ENCODE peak calls at places on chromosomes 13 and 19, in five cellular contexts. W, V, I, H and E are unnamed samples.

GRCh38 chr13:103403148-103403740 is 337.0 kb upstream of the SLC10A2 start:
- DNase-seq in W (no peak), V (no peak), I (no peak), H (no peak), E (no peak)

GRCh38 chr13:27599845-27600553 is 20.3 kb downstream of the LNX2 start:
- DNase-seq in W (no peak), V (no peak), I (no peak), H (no peak), E (peak)

GRCh38 chr19:11195681-11196080 is 1.7 kb downstream of the KANK2 start:
- DNase-seq in W (no peak), V (no peak), I (no peak), H (no peak), E (no peak)

GRCh38 chr19:49441210-49441959 is at the start of gene SLC17A7:
- DNase-seq in W (peak), V (peak), I (peak), H (no peak), E (no peak)

GRCh38 chr13:111489301-111489700 is 168.9 kb downstream of the TEX29 start:
- DNase-seq in W (no peak), V (no peak), I (no peak), H (no peak), E (no peak)

GRCh38 chr19:24055548-24055947 is 31.4 kb upstream of the ZNF254 start:
- DNase-seq in W (no peak), V (no peak), I (no peak), H (no peak), E (no peak)

GRCh38 chr13:42852102-42852501 is 70.7 kb downstream of the FAM216B start:
- DNase-seq in W (no peak), V (no peak), I (no peak), H (no peak), E (no peak)

GRCh38 chr19:38388310-38389100 is at the start of gene SPRED3:
- DNase-seq in W (peak), V (peak), I (peak), H (no peak), E (no peak)

GRCh38 chr19:33804021-33804799 is 7.5 kb downstream of the KCTD15 start:
- DNase-seq in W (peak), V (no peak), I (no peak), H (no peak), E (peak)

GRCh38 chr19:40143612-40144011 is 47.6 kb upstream of the MAP3K10 start:
- DNase-seq in W (no peak), V (no peak), I (no peak), H (no peak), E (no peak)

GRCh38 chr13:90321281-90321931 is 1026.1 kb upstream of the MIR17HG start:
- DNase-seq in W (no peak), V (no peak), I (no peak), H (no peak), E (no peak)

GRCh38 chr19:3057275-3057714 is 5.0 kb downstream of the TLE5 start:
- DNase-seq in W (peak), V (peak), I (no peak), H (no peak), E (no peak)

GRCh38 chr13:49443327-49443688 is 556 bp downstream of the CAB39L start:
- DNase-seq in W (no peak), V (no peak), I (no peak), H (no peak), E (peak)

GRCh38 chr13:23643828-23644419 is 73.7 kb downstream of the TNFRSF19 start:
- DNase-seq in W (no peak), V (no peak), I (no peak), H (no peak), E (no peak)

GRCh38 chr13:44244288-44244687 is 129.3 kb upstream of the SERP2 start:
- DNase-seq in W (no peak), V (peak), I (no peak), H (no peak), E (no peak)

GRCh38 chr19:39401549-39402416 is 4.9 kb upstream of the ZFP36 start:
- DNase-seq in W (no peak), V (no peak), I (no peak), H (no peak), E (peak)

GRCh38 chr13:39616087-39616694 is 13.2 kb upstream of the LHFPL6 start:
- DNase-seq in W (peak), V (peak), I (peak), H (no peak), E (peak)

GRCh38 chr19:7230826-7231225 is 63.4 kb downstream of the INSR start:
- DNase-seq in W (no peak), V (no peak), I (no peak), H (no peak), E (no peak)

GRCh38 chr19:43504426-43505185 is at the start of gene PHLDB3:
- DNase-seq in W (no peak), V (peak), I (peak), H (no peak), E (peak)

GRCh38 chr19:38544569-38545315 is 73.0 kb downstream of the MAP4K1 start:
- DNase-seq in W (no peak), V (peak), I (no peak), H (no peak), E (no peak)

GRCh38 chr19:33524024-33524664 is 2.6 kb upstream of the PEPD start:
- DNase-seq in W (no peak), V (no peak), I (no peak), H (no peak), E (no peak)

GRCh38 chr19:39563408-39563807 is 23.4 kb upstream of the EID2 start:
- DNase-seq in W (no peak), V (no peak), I (no peak), H (no peak), E (no peak)

GRCh38 chr13:24842533-24843278 is 78.7 kb downstream of the RNF17 start:
- DNase-seq in W (no peak), V (no peak), I (no peak), H (no peak), E (no peak)

GRCh38 chr19:43560687-43561086 is 14.6 kb downstream of the XRCC1 start:
- DNase-seq in W (peak), V (peak), I (peak), H (no peak), E (peak)

GRCh38 chr13:73194310-73194709 is 135.5 kb downstream of the KLF5 start:
- DNase-seq in W (no peak), V (no peak), I (no peak), H (no peak), E (peak)

GRCh38 chr13:24671367-24672117 is 8.7 kb upstream of the ATP12A start:
- DNase-seq in W (peak), V (peak), I (peak), H (no peak), E (peak)

GRCh38 chr13:90918551-90918950 is 428.9 kb upstream of the MIR17HG start:
- DNase-seq in W (no peak), V (no peak), I (no peak), H (no peak), E (no peak)

GRCh38 chr13:23547000-23547590 is 23.1 kb upstream of the TNFRSF19 start:
- DNase-seq in W (no peak), V (no peak), I (peak), H (no peak), E (no peak)

GRCh38 chr13:50911051-50911690 is 1.6 kb downstream of the RNASEH2B start:
- DNase-seq in W (no peak), V (peak), I (no peak), H (no peak), E (peak)

GRCh38 chr13:75871059-75871458 is 234.9 kb downstream of the LMO7 start:
- DNase-seq in W (no peak), V (no peak), I (no peak), H (no peak), E (no peak)

GRCh38 chr19:55913643-55914268 is 18.4 kb downstream of the NLRP13 start:
- DNase-seq in W (no peak), V (no peak), I (no peak), H (no peak), E (no peak)
- TF ChIP-seq ESRRA in W (no peak), V (no peak), I (no peak), H (no peak), E (no peak)

GRCh38 chr13:70080030-70080429 is 27.6 kb upstream of the ATXN8OS start:
- DNase-seq in W (no peak), V (no peak), I (no peak), H (no peak), E (no peak)
- TF ChIP-seq ESRRA in W (no peak), V (no peak), I (no peak), H (no peak), E (no peak)

GRCh38 chr19:18340237-18340989 is at the start of gene PGPEP1:
- DNase-seq in W (no peak), V (peak), I (peak), H (no peak), E (no peak)
- TF ChIP-seq ESRRA in W (no peak), V (peak), I (no peak), H (no peak), E (no peak)

DNA sequence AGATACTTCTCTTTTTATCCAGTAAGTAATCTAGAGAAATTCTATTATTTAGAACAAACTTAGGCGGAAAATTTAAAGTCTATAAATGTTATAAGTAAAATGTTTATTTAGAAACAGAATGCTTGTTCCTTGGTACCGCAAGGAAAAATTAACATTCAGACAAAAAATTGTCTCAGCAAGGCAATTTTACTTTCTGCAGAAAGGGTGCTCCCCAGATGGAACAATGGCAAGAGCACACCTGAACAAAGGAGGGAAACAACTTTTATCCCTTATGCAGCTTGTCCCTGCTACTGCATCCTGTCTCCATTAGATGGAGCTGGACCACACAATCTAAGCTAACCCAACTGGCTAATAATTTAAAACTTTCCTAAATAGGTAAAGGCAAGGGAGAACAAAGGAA is 6.5 kb upstream of the ZNF708 start:
- DNase-seq in W (no peak), V (no peak), I (no peak), H (no peak), E (no peak)
- TF ChIP-seq ESRRA in W (no peak), V (no peak), I (no peak), H (no peak), E (no peak)